ENCODE peak calls at places on chromosome 2, in eight cellular contexts. One of them, this sample, is unnamed.

GRCh38 chr2:12087671-12088380 is 341.4 kb downstream of the LPIN1 start:
- DNase-seq in pancreas: no peak
- DNase-seq in PC-9: peak; percentile 1
- DNase-seq in psoas muscle: no peak
- DNase-seq in A549: peak; percentile 19
- DNase-seq in effector memory CD4-positive, alpha-beta T cell: no peak
- DNase-seq in body of pancreas: no peak
- DNase-seq in endothelial cell of umbilical vein: no peak
- DNase-seq in this sample: no peak

GRCh38 chr2:196566969-196567666 is 72.4 kb upstream of the CCDC150 start:
- DNase-seq in pancreas: no peak
- DNase-seq in PC-9: no peak
- DNase-seq in psoas muscle: no peak
- DNase-seq in A549: no peak
- DNase-seq in effector memory CD4-positive, alpha-beta T cell: no peak
- DNase-seq in body of pancreas: no peak
- DNase-seq in endothelial cell of umbilical vein: no peak
- DNase-seq in this sample: no peak

GRCh38 chr2:30359644-30360167 is 87.3 kb upstream of the LCLAT1 start:
- DNase-seq in pancreas: peak; percentile 59
- DNase-seq in PC-9: no peak
- DNase-seq in psoas muscle: peak; percentile 50
- DNase-seq in A549: no peak
- DNase-seq in effector memory CD4-positive, alpha-beta T cell: no peak
- DNase-seq in body of pancreas: peak; percentile 44
- DNase-seq in endothelial cell of umbilical vein: no peak
- DNase-seq in this sample: no peak

GRCh38 chr2:65919579-65920188 is 487.3 kb upstream of the SPRED2 start:
- DNase-seq in pancreas: no peak
- DNase-seq in PC-9: no peak
- DNase-seq in psoas muscle: no peak
- DNase-seq in A549: no peak
- DNase-seq in effector memory CD4-positive, alpha-beta T cell: no peak
- DNase-seq in body of pancreas: no peak
- DNase-seq in endothelial cell of umbilical vein: no peak
- DNase-seq in this sample: no peak

GRCh38 chr2:200681731-200682130 is 95.9 kb downstream of the AOX1 start:
- DNase-seq in pancreas: no peak
- DNase-seq in PC-9: no peak
- DNase-seq in psoas muscle: no peak
- DNase-seq in A549: no peak
- DNase-seq in effector memory CD4-positive, alpha-beta T cell: no peak
- DNase-seq in body of pancreas: no peak
- DNase-seq in endothelial cell of umbilical vein: no peak
- DNase-seq in this sample: no peak

GRCh38 chr2:26655611-26656195 is 14.5 kb upstream of the CIB4 start:
- DNase-seq in pancreas: no peak
- DNase-seq in PC-9: no peak
- DNase-seq in psoas muscle: no peak
- DNase-seq in A549: no peak
- DNase-seq in effector memory CD4-positive, alpha-beta T cell: no peak
- DNase-seq in body of pancreas: peak; percentile 0
- DNase-seq in endothelial cell of umbilical vein: no peak
- DNase-seq in this sample: no peak

GRCh38 chr2:188852752-188853151 is 121.4 kb upstream of the COL3A1 start:
- DNase-seq in pancreas: no peak
- DNase-seq in PC-9: no peak
- DNase-seq in psoas muscle: no peak
- DNase-seq in A549: no peak
- DNase-seq in effector memory CD4-positive, alpha-beta T cell: no peak
- DNase-seq in body of pancreas: no peak
- DNase-seq in endothelial cell of umbilical vein: peak; percentile 9
- DNase-seq in this sample: no peak

GRCh38 chr2:86199834-86200177 is 549 bp downstream of the MRPL35 start:
- DNase-seq in pancreas: no peak
- DNase-seq in PC-9: no peak
- DNase-seq in psoas muscle: no peak
- DNase-seq in A549: no peak
- DNase-seq in effector memory CD4-positive, alpha-beta T cell: no peak
- DNase-seq in body of pancreas: no peak
- DNase-seq in endothelial cell of umbilical vein: no peak
- DNase-seq in this sample: no peak

GRCh38 chr2:9236867-9237266 is 30.3 kb downstream of the ASAP2 start:
- DNase-seq in pancreas: no peak
- DNase-seq in PC-9: no peak
- DNase-seq in psoas muscle: no peak
- DNase-seq in A549: no peak
- DNase-seq in effector memory CD4-positive, alpha-beta T cell: no peak
- DNase-seq in body of pancreas: no peak
- DNase-seq in endothelial cell of umbilical vein: peak; percentile 56
- DNase-seq in this sample: peak; percentile 58

GRCh38 chr2:100819365-100820345 is at the start of gene NPAS2:
- DNase-seq in pancreas: peak; percentile 69
- DNase-seq in PC-9: peak; percentile 43
- DNase-seq in psoas muscle: peak; percentile 43
- DNase-seq in A549: peak; percentile 64
- DNase-seq in effector memory CD4-positive, alpha-beta T cell: no peak
- DNase-seq in body of pancreas: peak; percentile 53
- DNase-seq in endothelial cell of umbilical vein: peak; percentile 46
- DNase-seq in this sample: peak; percentile 81

GRCh38 chr2:10909050-10909995 is 2.4 kb upstream of the KCNF1 start:
- DNase-seq in pancreas: no peak
- DNase-seq in PC-9: peak; percentile 22
- DNase-seq in psoas muscle: no peak
- DNase-seq in A549: peak; percentile 42
- DNase-seq in effector memory CD4-positive, alpha-beta T cell: no peak
- DNase-seq in body of pancreas: no peak
- DNase-seq in endothelial cell of umbilical vein: peak; percentile 25
- DNase-seq in this sample: no peak

GRCh38 chr2:86806059-86806857 is 15.5 kb upstream of the CD8A start:
- DNase-seq in pancreas: no peak
- DNase-seq in PC-9: no peak
- DNase-seq in psoas muscle: no peak
- DNase-seq in A549: no peak
- DNase-seq in effector memory CD4-positive, alpha-beta T cell: no peak
- DNase-seq in body of pancreas: no peak
- DNase-seq in endothelial cell of umbilical vein: no peak
- DNase-seq in this sample: no peak

GRCh38 chr2:1436369-1436768 is 23.1 kb downstream of the TPO start:
- DNase-seq in pancreas: no peak
- DNase-seq in PC-9: no peak
- DNase-seq in psoas muscle: no peak
- DNase-seq in A549: no peak
- DNase-seq in effector memory CD4-positive, alpha-beta T cell: no peak
- DNase-seq in body of pancreas: no peak
- DNase-seq in endothelial cell of umbilical vein: no peak
- DNase-seq in this sample: no peak

GRCh38 chr2:128498589-128498988 is 179.9 kb upstream of the HS6ST1 start:
- DNase-seq in pancreas: no peak
- DNase-seq in PC-9: no peak
- DNase-seq in psoas muscle: no peak
- DNase-seq in A549: no peak
- DNase-seq in effector memory CD4-positive, alpha-beta T cell: no peak
- DNase-seq in body of pancreas: no peak
- DNase-seq in endothelial cell of umbilical vein: no peak
- DNase-seq in this sample: no peak

GRCh38 chr2:9312591-9312990 is 106.0 kb downstream of the ASAP2 start:
- DNase-seq in pancreas: no peak
- DNase-seq in PC-9: no peak
- DNase-seq in psoas muscle: no peak
- DNase-seq in A549: no peak
- DNase-seq in effector memory CD4-positive, alpha-beta T cell: no peak
- DNase-seq in body of pancreas: no peak
- DNase-seq in endothelial cell of umbilical vein: no peak
- DNase-seq in this sample: no peak

GRCh38 chr2:8987413-8987812 is 16.1 kb downstream of the MBOAT2 start:
- DNase-seq in pancreas: no peak
- DNase-seq in PC-9: no peak
- DNase-seq in psoas muscle: no peak
- DNase-seq in A549: no peak
- DNase-seq in effector memory CD4-positive, alpha-beta T cell: no peak
- DNase-seq in body of pancreas: no peak
- DNase-seq in endothelial cell of umbilical vein: no peak
- DNase-seq in this sample: no peak

GRCh38 chr2:155525194-155525593 is 807.3 kb downstream of the NR4A2 start:
- DNase-seq in pancreas: no peak
- DNase-seq in PC-9: no peak
- DNase-seq in psoas muscle: no peak
- DNase-seq in A549: no peak
- DNase-seq in effector memory CD4-positive, alpha-beta T cell: no peak
- DNase-seq in body of pancreas: peak; percentile 38
- DNase-seq in endothelial cell of umbilical vein: no peak
- DNase-seq in this sample: no peak

GRCh38 chr2:188524519-188525113 is 232.9 kb downstream of the GULP1 start:
- DNase-seq in pancreas: peak; percentile 11
- DNase-seq in PC-9: peak; percentile 18
- DNase-seq in psoas muscle: no peak
- DNase-seq in A549: peak; percentile 62
- DNase-seq in effector memory CD4-positive, alpha-beta T cell: no peak
- DNase-seq in body of pancreas: peak; percentile 38
- DNase-seq in endothelial cell of umbilical vein: peak; percentile 65
- DNase-seq in this sample: no peak

GRCh38 chr2:19971691-19972090 is 18.2 kb downstream of the WDR35 start:
- DNase-seq in pancreas: no peak
- DNase-seq in PC-9: no peak
- DNase-seq in psoas muscle: no peak
- DNase-seq in A549: no peak
- DNase-seq in effector memory CD4-positive, alpha-beta T cell: no peak
- DNase-seq in body of pancreas: no peak
- DNase-seq in endothelial cell of umbilical vein: peak; percentile 77
- DNase-seq in this sample: no peak

DNA sequence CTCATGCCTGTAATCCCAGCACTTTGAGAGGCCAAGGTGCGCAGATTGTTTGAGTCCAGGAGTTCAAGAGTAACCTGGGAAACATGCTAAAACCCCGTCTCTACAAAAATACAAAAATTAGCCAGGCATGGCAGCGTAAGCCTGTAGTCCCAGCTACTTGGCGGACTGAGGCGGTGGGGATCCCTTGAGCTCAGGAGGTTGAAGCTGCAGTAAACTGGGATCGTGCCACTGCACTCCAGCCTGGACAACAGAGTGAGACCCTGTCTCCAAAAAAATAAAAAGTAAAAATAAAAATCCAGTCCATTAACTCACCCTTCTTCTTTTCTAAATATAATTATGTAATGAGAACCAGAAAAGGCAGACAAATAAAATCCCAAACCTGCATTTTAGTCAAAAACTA is 8.2 kb downstream of the BAZ2B start:
- DNase-seq in pancreas: no peak
- DNase-seq in PC-9: no peak
- DNase-seq in psoas muscle: no peak
- DNase-seq in A549: no peak
- DNase-seq in effector memory CD4-positive, alpha-beta T cell: no peak
- DNase-seq in body of pancreas: no peak
- DNase-seq in endothelial cell of umbilical vein: no peak
- DNase-seq in this sample: no peak
- H3K4me1 ChIP-seq in pancreas: peaks cover 53% of the 10 kb centered on the region
- H3K4me1 ChIP-seq in PC-9: peaks cover 4% of the 10 kb centered on the region
- H3K4me1 ChIP-seq in psoas muscle: peaks cover 45% of the 10 kb centered on the region
- H3K4me1 ChIP-seq in A549: peaks cover 65% of the 10 kb centered on the region
- H3K4me1 ChIP-seq in effector memory CD4-positive, alpha-beta T cell: no peaks in the 10 kb centered on the region
- H3K4me1 ChIP-seq in body of pancreas: peaks cover 53% of the 10 kb centered on the region
- H3K4me1 ChIP-seq in endothelial cell of umbilical vein: peaks cover 24% of the 10 kb centered on the region
- H3K4me1 ChIP-seq in this sample: peaks cover 3% of the 10 kb centered on the region

GRCh38 chr2:159144776-159145614 is 141.5 kb downstream of the WDSUB1 start:
- DNase-seq in pancreas: no peak
- DNase-seq in PC-9: no peak
- DNase-seq in psoas muscle: no peak
- DNase-seq in A549: no peak
- DNase-seq in effector memory CD4-positive, alpha-beta T cell: no peak
- DNase-seq in body of pancreas: no peak
- DNase-seq in endothelial cell of umbilical vein: no peak
- DNase-seq in this sample: no peak
- H3K4me1 ChIP-seq in pancreas: peaks cover 17% of the 10 kb centered on the region
- H3K4me1 ChIP-seq in PC-9: peaks cover 26% of the 10 kb centered on the region
- H3K4me1 ChIP-seq in psoas muscle: peaks cover 6% of the 10 kb centered on the region
- H3K4me1 ChIP-seq in A549: peaks cover 10% of the 10 kb centered on the region
- H3K4me1 ChIP-seq in effector memory CD4-positive, alpha-beta T cell: no peaks in the 10 kb centered on the region
- H3K4me1 ChIP-seq in body of pancreas: peaks cover 32% of the 10 kb centered on the region
- H3K4me1 ChIP-seq in endothelial cell of umbilical vein: peaks cover 41% of the 10 kb centered on the region
- H3K4me1 ChIP-seq in this sample: no peaks in the 10 kb centered on the region

DNA sequence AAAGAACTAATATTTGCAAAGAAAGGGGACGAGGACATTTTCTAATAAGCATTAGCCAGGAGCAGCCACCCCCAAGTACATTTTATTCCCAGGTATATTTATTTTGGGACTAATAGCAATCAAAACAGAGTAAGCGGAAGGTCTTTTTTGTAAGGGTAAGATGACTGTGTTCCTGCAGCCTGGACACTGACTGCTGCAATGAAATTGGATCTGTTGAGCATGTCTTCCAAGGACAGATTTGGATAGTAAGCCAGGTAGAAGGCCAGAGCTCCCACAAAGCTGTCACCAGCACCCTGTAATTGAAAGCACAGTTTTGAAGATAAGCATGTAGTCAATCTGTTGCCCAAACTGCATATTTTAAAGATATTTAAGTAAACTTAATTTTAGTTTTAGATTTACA is 10.0 kb downstream of the MRPL33 start:
- DNase-seq in pancreas: no peak
- DNase-seq in PC-9: no peak
- DNase-seq in psoas muscle: no peak
- DNase-seq in A549: no peak
- DNase-seq in effector memory CD4-positive, alpha-beta T cell: no peak
- DNase-seq in body of pancreas: no peak
- DNase-seq in endothelial cell of umbilical vein: no peak
- DNase-seq in this sample: no peak
- H3K4me1 ChIP-seq in pancreas: peaks cover 4% of the 10 kb centered on the region
- H3K4me1 ChIP-seq in PC-9: no peaks in the 10 kb centered on the region
- H3K4me1 ChIP-seq in psoas muscle: peaks cover 48% of the 10 kb centered on the region
- H3K4me1 ChIP-seq in A549: peaks cover 5% of the 10 kb centered on the region
- H3K4me1 ChIP-seq in effector memory CD4-positive, alpha-beta T cell: no peaks in the 10 kb centered on the region
- H3K4me1 ChIP-seq in body of pancreas: no peaks in the 10 kb centered on the region
- H3K4me1 ChIP-seq in endothelial cell of umbilical vein: peaks cover 21% of the 10 kb centered on the region
- H3K4me1 ChIP-seq in this sample: peaks cover 7% of the 10 kb centered on the region

GRCh38 chr2:113895301-113895700 is 5.4 kb downstream of the ACTR3 start:
- DNase-seq in pancreas: no peak
- DNase-seq in PC-9: no peak
- DNase-seq in psoas muscle: no peak
- DNase-seq in A549: no peak
- DNase-seq in effector memory CD4-positive, alpha-beta T cell: no peak
- DNase-seq in body of pancreas: no peak
- DNase-seq in endothelial cell of umbilical vein: no peak
- DNase-seq in this sample: no peak

GRCh38 chr2:113895819-113896563 is 6.1 kb downstream of the ACTR3 start:
- DNase-seq in pancreas: no peak
- DNase-seq in PC-9: no peak
- DNase-seq in psoas muscle: no peak
- DNase-seq in A549: no peak
- DNase-seq in effector memory CD4-positive, alpha-beta T cell: no peak
- DNase-seq in body of pancreas: no peak
- DNase-seq in endothelial cell of umbilical vein: no peak
- DNase-seq in this sample: no peak

GRCh38 chr2:113901943-113902342 is 12.1 kb downstream of the ACTR3 start:
- DNase-seq in pancreas: no peak
- DNase-seq in PC-9: no peak
- DNase-seq in psoas muscle: no peak
- DNase-seq in A549: no peak
- DNase-seq in effector memory CD4-positive, alpha-beta T cell: no peak
- DNase-seq in body of pancreas: no peak
- DNase-seq in endothelial cell of umbilical vein: no peak
- DNase-seq in this sample: no peak

GRCh38 chr2:113896791-113897190 is 6.9 kb downstream of the ACTR3 start:
- DNase-seq in pancreas: no peak
- DNase-seq in PC-9: no peak
- DNase-seq in psoas muscle: no peak
- DNase-seq in A549: no peak
- DNase-seq in effector memory CD4-positive, alpha-beta T cell: no peak
- DNase-seq in body of pancreas: no peak
- DNase-seq in endothelial cell of umbilical vein: peak; percentile 36
- DNase-seq in this sample: no peak

GRCh38 chr2:113899166-113899565 is 9.3 kb downstream of the ACTR3 start:
- DNase-seq in pancreas: no peak
- DNase-seq in PC-9: no peak
- DNase-seq in psoas muscle: no peak
- DNase-seq in A549: no peak
- DNase-seq in effector memory CD4-positive, alpha-beta T cell: no peak
- DNase-seq in body of pancreas: no peak
- DNase-seq in endothelial cell of umbilical vein: no peak
- DNase-seq in this sample: no peak
- H3K4me1 ChIP-seq in pancreas: peaks cover 54% of the 10 kb centered on the region
- H3K4me1 ChIP-seq in PC-9: peaks cover 13% of the 10 kb centered on the region
- H3K4me1 ChIP-seq in psoas muscle: peaks cover 76% of the 10 kb centered on the region
- H3K4me1 ChIP-seq in A549: peaks cover 74% of the 10 kb centered on the region
- H3K4me1 ChIP-seq in effector memory CD4-positive, alpha-beta T cell: peaks cover 58% of the 10 kb centered on the region
- H3K4me1 ChIP-seq in body of pancreas: peaks cover 62% of the 10 kb centered on the region
- H3K4me1 ChIP-seq in endothelial cell of umbilical vein: peaks cover 51% of the 10 kb centered on the region
- H3K4me1 ChIP-seq in this sample: no peaks in the 10 kb centered on the region

This sample was measured in aorta.